ENCODE peak calls at places on chromosomes 7 and 10, in five cellular contexts. One of them, this sample, is unnamed.

GRCh38 chr7:21580073-21580521 is 37.3 kb downstream of the DNAH11 start:
- DNase-seq in PC-9: no peak
- DNase-seq in HepG2: no peak
- DNase-seq in PC-3: peak; percentile 65
- DNase-seq in MM.1S: peak; percentile 29
- DNase-seq in this sample: peak; percentile 90

GRCh38 chr10:102595293-102595692 is 49.0 kb upstream of the TRIM8 start:
- DNase-seq in PC-9: no peak
- DNase-seq in HepG2: no peak
- DNase-seq in PC-3: no peak
- DNase-seq in MM.1S: no peak
- DNase-seq in this sample: no peak

GRCh38 chr7:25901658-25902057 is 250.3 kb upstream of the NFE2L3 start:
- DNase-seq in PC-9: no peak
- DNase-seq in HepG2: no peak
- DNase-seq in PC-3: no peak
- DNase-seq in MM.1S: no peak
- DNase-seq in this sample: no peak

GRCh38 chr10:43667736-43668371 is 19.2 kb upstream of the ZNF32 start:
- DNase-seq in PC-9: no peak
- DNase-seq in HepG2: no peak
- DNase-seq in PC-3: no peak
- DNase-seq in MM.1S: no peak
- DNase-seq in this sample: no peak

GRCh38 chr7:24858108-24858977 is 101.1 kb upstream of the GSDME start:
- DNase-seq in PC-9: no peak
- DNase-seq in HepG2: peak; percentile 53
- DNase-seq in PC-3: no peak
- DNase-seq in MM.1S: no peak
- DNase-seq in this sample: no peak

GRCh38 chr7:34373940-34374339 is 284.1 kb upstream of the NPSR1 start:
- DNase-seq in PC-9: no peak
- DNase-seq in HepG2: no peak
- DNase-seq in PC-3: no peak
- DNase-seq in MM.1S: no peak
- DNase-seq in this sample: no peak

GRCh38 chr10:97362310-97363033 is 27.9 kb upstream of the FRAT2 start:
- DNase-seq in PC-9: no peak
- DNase-seq in HepG2: no peak
- DNase-seq in PC-3: no peak
- DNase-seq in MM.1S: no peak
- DNase-seq in this sample: no peak

GRCh38 chr7:91835191-91836064 is 45.1 kb downstream of the MTERF1 start:
- DNase-seq in PC-9: no peak
- DNase-seq in HepG2: no peak
- DNase-seq in PC-3: no peak
- DNase-seq in MM.1S: peak; percentile 62
- DNase-seq in this sample: peak; percentile 35

GRCh38 chr10:102802920-102803534 is 34.2 kb downstream of the CYP17A1 start:
- DNase-seq in PC-9: no peak
- DNase-seq in HepG2: no peak
- DNase-seq in PC-3: peak; percentile 7
- DNase-seq in MM.1S: no peak
- DNase-seq in this sample: peak; percentile 94

GRCh38 chr10:24465899-24466615 is 257.1 kb downstream of the KIAA1217 start:
- DNase-seq in PC-9: peak; percentile 62
- DNase-seq in HepG2: peak; percentile 92
- DNase-seq in PC-3: peak; percentile 91
- DNase-seq in MM.1S: peak; percentile 60
- DNase-seq in this sample: peak; percentile 97

GRCh38 chr7:107696330-107696946 is 35.8 kb downstream of the SLC26A4 start:
- DNase-seq in PC-9: no peak
- DNase-seq in HepG2: no peak
- DNase-seq in PC-3: no peak
- DNase-seq in MM.1S: no peak
- DNase-seq in this sample: no peak

GRCh38 chr7:91288208-91288824 is 24.1 kb downstream of the FZD1 start:
- DNase-seq in PC-9: no peak
- DNase-seq in HepG2: peak; percentile 16
- DNase-seq in PC-3: peak; percentile 53
- DNase-seq in MM.1S: peak; percentile 13
- DNase-seq in this sample: peak; percentile 12

GRCh38 chr7:12004547-12004946 is 172.5 kb upstream of the THSD7A start:
- DNase-seq in PC-9: no peak
- DNase-seq in HepG2: no peak
- DNase-seq in PC-3: no peak
- DNase-seq in MM.1S: no peak
- DNase-seq in this sample: no peak

GRCh38 chr10:36634916-36635315 is 490.5 kb upstream of the ANKRD30A start:
- DNase-seq in PC-9: no peak
- DNase-seq in HepG2: no peak
- DNase-seq in PC-3: peak; percentile 82
- DNase-seq in MM.1S: no peak
- DNase-seq in this sample: no peak

GRCh38 chr7:81621893-81622292 is 148.0 kb downstream of the HGF start:
- DNase-seq in PC-9: no peak
- DNase-seq in HepG2: no peak
- DNase-seq in PC-3: no peak
- DNase-seq in MM.1S: no peak
- DNase-seq in this sample: no peak

GRCh38 chr7:104328970-104329825 is 795 bp downstream of the LHFPL3 start:
- DNase-seq in PC-9: no peak
- DNase-seq in HepG2: no peak
- DNase-seq in PC-3: no peak
- DNase-seq in MM.1S: no peak
- DNase-seq in this sample: no peak

GRCh38 chr10:62182595-62182994 is 86.0 kb downstream of the RTKN2 start:
- DNase-seq in PC-9: no peak
- DNase-seq in HepG2: no peak
- DNase-seq in PC-3: no peak
- DNase-seq in MM.1S: no peak
- DNase-seq in this sample: no peak

GRCh38 chr7:75905785-75906604 is 9.0 kb upstream of the POR start:
- DNase-seq in PC-9: peak; percentile 77
- DNase-seq in HepG2: peak; percentile 97
- DNase-seq in PC-3: peak; percentile 22
- DNase-seq in MM.1S: no peak
- DNase-seq in this sample: peak; percentile 89

GRCh38 chr7:131745645-131746248 is 189.3 kb upstream of the PODXL start:
- DNase-seq in PC-9: peak; percentile 27
- DNase-seq in HepG2: peak; percentile 7
- DNase-seq in PC-3: peak; percentile 55
- DNase-seq in MM.1S: peak; percentile 44
- DNase-seq in this sample: peak; percentile 39

GRCh38 chr10:97318772-97319651 is at the start of gene FRAT1:
- DNase-seq in PC-9: peak; percentile 82
- DNase-seq in HepG2: peak; percentile 74
- DNase-seq in PC-3: peak; percentile 80
- DNase-seq in MM.1S: peak; percentile 84
- DNase-seq in this sample: peak; percentile 89

GRCh38 chr10:113456741-113457140 is 96.1 kb upstream of the HABP2 start:
- DNase-seq in PC-9: no peak
- DNase-seq in HepG2: no peak
- DNase-seq in PC-3: no peak
- DNase-seq in MM.1S: no peak
- DNase-seq in this sample: no peak

GRCh38 chr10:113453351-113453750 is 99.5 kb upstream of the HABP2 start:
- DNase-seq in PC-9: no peak
- DNase-seq in HepG2: no peak
- DNase-seq in PC-3: no peak
- DNase-seq in MM.1S: no peak
- DNase-seq in this sample: no peak

GRCh38 chr10:113452146-113452545 is 100.7 kb upstream of the HABP2 start:
- DNase-seq in PC-9: no peak
- DNase-seq in HepG2: no peak
- DNase-seq in PC-3: no peak
- DNase-seq in MM.1S: no peak
- DNase-seq in this sample: no peak

GRCh38 chr10:113457408-113457807 is 95.4 kb upstream of the HABP2 start:
- DNase-seq in PC-9: no peak
- DNase-seq in HepG2: no peak
- DNase-seq in PC-3: no peak
- DNase-seq in MM.1S: no peak
- DNase-seq in this sample: no peak

DNA sequence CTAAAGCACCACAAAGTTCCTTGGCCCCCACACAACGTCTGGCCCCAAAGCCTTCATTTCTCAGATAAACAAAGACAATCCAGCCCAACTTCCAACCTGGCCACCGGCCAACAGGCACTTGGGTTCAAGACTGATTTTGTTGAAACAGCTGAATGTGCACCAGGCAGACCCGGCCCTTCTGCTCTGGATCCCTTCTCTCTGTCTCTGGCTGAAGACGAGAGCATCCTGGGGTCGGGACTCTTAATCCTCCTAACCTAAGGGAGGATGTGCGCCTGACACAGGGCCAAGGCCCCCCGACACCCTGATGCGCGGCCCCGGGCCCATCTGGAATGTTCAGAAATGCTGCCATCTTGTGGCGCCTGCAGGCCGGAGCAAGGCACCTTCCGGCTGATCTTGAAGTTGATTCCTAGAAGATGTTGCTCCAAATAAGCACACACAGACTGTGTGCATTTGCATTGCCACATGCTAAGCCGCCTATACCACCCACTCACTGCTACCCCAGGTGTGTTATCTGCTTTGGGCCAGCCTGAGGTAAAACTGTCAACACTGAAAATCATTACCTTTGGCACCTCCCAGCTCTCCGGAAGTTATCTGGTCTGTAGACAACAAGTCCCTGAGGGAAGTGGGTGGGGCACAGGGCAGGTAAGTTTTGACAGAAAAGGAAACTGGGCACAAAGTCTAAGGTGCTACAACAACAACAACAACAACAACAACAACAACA is 98.4 kb upstream of the HABP2 start:
- DNase-seq in PC-9: peak; percentile 16
- DNase-seq in HepG2: peak; percentile 5
- DNase-seq in PC-3: peak; percentile 45
- DNase-seq in MM.1S: peak; percentile 43
- DNase-seq in this sample: no peak
- TF ChIP-seq EZH2 in PC-9: no peak
- TF ChIP-seq EZH2 in HepG2: no peak
- TF ChIP-seq EZH2 in PC-3: no peak
- TF ChIP-seq EZH2 in MM.1S: no peak
- TF ChIP-seq EZH2 in this sample: no peak

GRCh38 chr7:73715648-73716317 is 3.7 kb downstream of the STX1A start:
- DNase-seq in PC-9: peak; percentile 98
- DNase-seq in HepG2: peak; percentile 90
- DNase-seq in PC-3: peak; percentile 98
- DNase-seq in MM.1S: no peak
- DNase-seq in this sample: peak; percentile 96
- H3K79me2 ChIP-seq in PC-9: peaks cover 79% of the 10 kb centered on the region
- H3K79me2 ChIP-seq in HepG2: no peaks in the 10 kb centered on the region
- H3K79me2 ChIP-seq in PC-3: peaks cover 88% of the 10 kb centered on the region
- H3K79me2 ChIP-seq in MM.1S: peaks cover 4% of the 10 kb centered on the region
- H3K79me2 ChIP-seq in this sample: peaks cover 80% of the 10 kb centered on the region

DNA sequence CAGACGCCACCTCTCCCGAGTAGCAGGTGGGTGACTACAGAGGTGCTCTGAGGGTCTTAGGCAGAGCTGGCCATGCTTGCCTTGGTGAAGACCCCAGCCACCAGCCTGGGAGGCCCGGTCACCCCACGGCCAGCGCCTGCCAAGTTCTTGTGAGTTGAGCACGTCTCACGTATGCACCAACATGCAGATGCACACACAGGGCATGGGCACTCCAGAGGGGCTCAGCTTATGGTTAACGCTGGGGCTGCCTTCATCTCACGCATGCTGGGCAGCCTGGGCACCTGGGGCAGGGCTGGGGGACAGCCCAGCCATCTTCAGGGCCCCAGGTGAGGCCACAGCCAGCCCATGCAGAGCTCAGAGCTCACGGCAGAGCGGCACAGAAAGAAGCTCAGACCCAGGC is 41.0 kb downstream of the PTPRN2 start:
- DNase-seq in PC-9: no peak
- DNase-seq in HepG2: no peak
- DNase-seq in PC-3: no peak
- DNase-seq in MM.1S: no peak
- DNase-seq in this sample: no peak
- H3K9me3 ChIP-seq in PC-9: no peaks in the 10 kb centered on the region
- H3K9me3 ChIP-seq in HepG2: no peaks in the 10 kb centered on the region
- H3K9me3 ChIP-seq in PC-3: no peaks in the 10 kb centered on the region
- H3K9me3 ChIP-seq in MM.1S: no peaks in the 10 kb centered on the region
- H3K9me3 ChIP-seq in this sample: peaks cover 30% of the 10 kb centered on the region

DNA sequence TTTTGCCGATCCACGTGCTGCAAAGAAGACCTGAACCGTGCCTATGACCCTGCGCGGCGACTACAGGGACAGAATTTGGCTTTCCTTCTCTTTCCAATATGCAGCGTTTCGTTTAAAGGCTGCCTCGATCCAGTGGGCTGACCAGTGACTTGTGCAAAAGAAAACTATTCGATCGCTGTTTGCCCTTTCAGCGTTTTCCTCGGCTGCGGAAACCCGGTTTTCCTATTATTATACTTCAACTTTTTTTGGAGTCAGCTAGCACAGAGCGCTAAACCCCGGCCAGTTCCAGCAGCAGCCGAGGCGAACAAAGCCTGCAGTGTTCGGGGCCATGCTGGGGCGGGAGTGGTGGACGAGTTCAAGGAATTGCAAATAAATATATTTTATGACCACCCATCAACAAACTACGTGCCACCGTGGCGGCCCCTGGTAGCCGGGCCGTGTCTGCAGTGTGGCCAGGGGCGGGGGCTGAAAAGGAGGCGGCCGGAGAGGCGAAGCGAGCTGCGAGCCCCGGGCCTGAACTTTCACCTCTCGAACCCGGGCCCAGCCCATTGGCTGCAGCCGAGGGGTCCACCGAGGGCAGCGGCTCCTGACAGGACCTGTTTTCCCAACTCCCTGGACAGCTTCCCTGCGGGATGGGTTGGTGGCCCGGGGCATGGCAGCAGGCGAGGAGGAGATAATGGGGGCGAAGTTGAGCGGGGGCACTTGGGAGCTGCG is 164.3 kb upstream of the PPP1R3A start:
- DNase-seq in PC-9: no peak
- DNase-seq in HepG2: no peak
- DNase-seq in PC-3: no peak
- DNase-seq in MM.1S: no peak
- DNase-seq in this sample: no peak
- TF ChIP-seq EZH2 in PC-9: no peak
- TF ChIP-seq EZH2 in HepG2: no peak
- TF ChIP-seq EZH2 in PC-3: no peak
- TF ChIP-seq EZH2 in MM.1S: no peak
- TF ChIP-seq EZH2 in this sample: peak; percentile 94

GRCh38 chr7:55488804-55489340 is 83.4 kb downstream of the VOPP1 start:
- DNase-seq in PC-9: no peak
- DNase-seq in HepG2: no peak
- DNase-seq in PC-3: no peak
- DNase-seq in MM.1S: no peak
- DNase-seq in this sample: no peak
- H3K79me2 ChIP-seq in PC-9: no peaks in the 10 kb centered on the region
- H3K79me2 ChIP-seq in HepG2: no peaks in the 10 kb centered on the region
- H3K79me2 ChIP-seq in PC-3: no peaks in the 10 kb centered on the region
- H3K79me2 ChIP-seq in MM.1S: peaks cover 100% of the 10 kb centered on the region
- H3K79me2 ChIP-seq in this sample: peaks cover 5% of the 10 kb centered on the region

GRCh38 chr7:159114096-159114495 is 30.6 kb downstream of the VIPR2 start:
- DNase-seq in PC-9: no peak
- DNase-seq in HepG2: no peak
- DNase-seq in PC-3: no peak
- DNase-seq in MM.1S: no peak
- DNase-seq in this sample: no peak
- H3K9me3 ChIP-seq in PC-9: no peaks in the 10 kb centered on the region
- H3K9me3 ChIP-seq in HepG2: no peaks in the 10 kb centered on the region
- H3K9me3 ChIP-seq in PC-3: no peaks in the 10 kb centered on the region
- H3K9me3 ChIP-seq in MM.1S: no peaks in the 10 kb centered on the region
- H3K9me3 ChIP-seq in this sample: peaks cover 8% of the 10 kb centered on the region

This sample was measured in mammary epithelial cell.